ENCODE peak calls at places on chromosome 11, in seven cellular contexts. V, E, N, G, T, W and M are unnamed samples.

GRCh38 chr11:8429483-8429882 is 164.5 kb downstream of the STK33 start:
- DNase-seq in W (no peak), V (no peak), T (no peak), E (no peak), G (no peak), N (no peak), M (no peak)

GRCh38 chr11:115911656-115912055 is 407.4 kb upstream of the CADM1 start:
- DNase-seq in T (no peak), G (no peak), E (no peak), W (no peak), N (no peak), V (no peak), M (no peak)

GRCh38 chr11:119319702-119320592 is 3.0 kb upstream of the MCAM start:
- DNase-seq in E (no peak), W (no peak), V (no peak), T (no peak), N (no peak), G (no peak), M (peak)

GRCh38 chr11:33777906-33778305 is 3.6 kb upstream of the FBXO3 start:
- DNase-seq in W (no peak), G (no peak), T (no peak), N (no peak), E (no peak), V (no peak), M (no peak)

GRCh38 chr11:65588199-65589054 is 7.2 kb downstream of the KCNK7 start:
- DNase-seq in V (peak), W (peak), G (no peak), T (no peak), E (no peak), N (peak), M (no peak)

GRCh38 chr11:120137187-120137610 is 714 bp downstream of the TRIM29 start:
- DNase-seq in N (no peak), V (no peak), E (no peak), G (no peak), T (peak), W (no peak), M (no peak)

GRCh38 chr11:93131709-93132108 is 66.1 kb downstream of the SLC36A4 start:
- DNase-seq in E (no peak), T (no peak), N (no peak), V (no peak), G (no peak), W (no peak), M (no peak)

GRCh38 chr11:30313580-30313979 is 9.3 kb upstream of the ARL14EP start:
- DNase-seq in W (peak), T (no peak), E (no peak), G (no peak), N (no peak), V (peak), M (no peak)

GRCh38 chr11:893008-893654 is 17.5 kb downstream of the CHID1 start:
- DNase-seq in N (no peak), E (no peak), T (no peak), W (no peak), G (no peak), V (no peak), M (no peak)

GRCh38 chr11:85628771-85629341 is 463 bp downstream of the TMEM126B start:
- DNase-seq in W (peak), V (no peak), T (no peak), E (no peak), N (no peak), G (no peak), M (no peak)

GRCh38 chr11:75737314-75737713 is 19.7 kb downstream of the MOGAT2 start:
- DNase-seq in N (no peak), W (no peak), T (no peak), E (no peak), G (no peak), V (no peak), M (no peak)

GRCh38 chr11:19869466-19869865 is 156.8 kb downstream of the NAV2 start:
- DNase-seq in W (no peak), T (no peak), V (no peak), N (no peak), G (no peak), E (no peak), M (no peak)

GRCh38 chr11:75337195-75337654 is 14.2 kb downstream of the ARRB1 start:
- DNase-seq in V (peak), E (no peak), W (peak), N (no peak), T (no peak), G (no peak), M (no peak)

GRCh38 chr11:130340671-130341319 is 26.1 kb upstream of the ZBTB44 start:
- DNase-seq in W (no peak), V (no peak), G (no peak), T (no peak), N (no peak), E (no peak), M (no peak)

GRCh38 chr11:63919267-63920125 is 2.5 kb upstream of the RCOR2 start:
- DNase-seq in T (no peak), G (no peak), V (no peak), N (peak), E (no peak), W (peak), M (peak)

GRCh38 chr11:45156201-45156600 is 9.8 kb downstream of the PRDM11 start:
- DNase-seq in T (no peak), V (no peak), W (no peak), N (no peak), G (no peak), E (no peak), M (no peak)

GRCh38 chr11:48110509-48110766 is 106.2 kb upstream of the OR4B1 start:
- DNase-seq in N (no peak), W (no peak), G (no peak), T (no peak), V (no peak), E (no peak), M (no peak)

GRCh38 chr11:128908391-128909246 is 17.5 kb downstream of the KCNJ5 start:
- DNase-seq in E (peak), N (peak), G (no peak), V (peak), W (peak), T (no peak), M (no peak)

GRCh38 chr11:62791501-62792192 is at the start of gene TMEM223:
- DNase-seq in T (peak), G (no peak), N (peak), W (peak), V (peak), E (peak), M (peak)

GRCh38 chr11:84714316-84714780 is 912.8 kb downstream of the DLG2 start:
- DNase-seq in N (peak), E (no peak), G (peak), V (peak), W (no peak), T (peak), M (peak)

GRCh38 chr11:14499560-14500180 is at the start of gene COPB1:
- DNase-seq in W (peak), E (peak), N (peak), T (peak), V (peak), G (peak), M (peak)

GRCh38 chr11:68043349-68044144 is 4.7 kb downstream of the TCIRG1 start:
- DNase-seq in N (peak), G (no peak), W (peak), V (no peak), T (no peak), E (peak), M (no peak)

GRCh38 chr11:27319065-27319464 is 44.0 kb downstream of the CCDC34 start:
- DNase-seq in E (peak), N (no peak), V (peak), T (no peak), W (peak), G (no peak), M (no peak)

GRCh38 chr11:17548444-17548843 is 1.4 kb downstream of the OTOG start:
- DNase-seq in W (no peak), V (no peak), E (no peak), T (no peak), G (no peak), N (no peak), M (no peak)

GRCh38 chr11:37712246-37712645 is 1114.2 kb upstream of the RAG2 start:
- DNase-seq in T (no peak), E (no peak), W (peak), G (no peak), N (no peak), V (peak), M (peak)

GRCh38 chr11:21429401-21429800 is 760.0 kb downstream of the NELL1 start:
- DNase-seq in E (no peak), T (no peak), V (no peak), N (no peak), W (no peak), G (no peak), M (no peak)

GRCh38 chr11:2558402-2558801 is 113.6 kb downstream of the KCNQ1 start:
- DNase-seq in G (no peak), W (no peak), V (no peak), T (peak), E (no peak), N (no peak), M (no peak)

GRCh38 chr11:111452146-111452545 is 60.0 kb downstream of the BTG4 start:
- DNase-seq in N (no peak), E (no peak), T (no peak), G (no peak), W (peak), V (peak), M (no peak)

GRCh38 chr11:88484873-88485621 is 147.5 kb upstream of the CTSC start:
- DNase-seq in V (peak), W (peak), G (peak), N (no peak), T (no peak), E (no peak), M (no peak)

GRCh38 chr11:130369141-130369691 is 54.5 kb upstream of the ZBTB44 start:
- DNase-seq in N (peak), V (no peak), G (no peak), E (no peak), W (peak), T (no peak), M (no peak)

GRCh38 chr11:118152552-118153471 is at the start of gene SCN4B:
- DNase-seq in W (peak), N (peak), G (no peak), T (peak), E (no peak), V (peak), M (peak)

GRCh38 chr11:88170680-88171079 is 4.6 kb downstream of the RAB38 start:
- DNase-seq in W (no peak), N (no peak), V (no peak), E (no peak), G (no peak), T (no peak), M (no peak)

GRCh38 chr11:8329961-8330361 is 66.3 kb upstream of the LMO1 start:
- DNase-seq in N (peak), V (no peak), E (no peak), W (no peak), G (no peak), T (no peak), M (no peak)

GRCh38 chr11:118132385-118133151 is 20.1 kb downstream of the SCN4B start:
- DNase-seq in G (no peak), N (no peak), W (no peak), T (no peak), E (no peak), V (peak), M (no peak)

GRCh38 chr11:110323786-110324185 is 27.4 kb upstream of the RDX start:
- DNase-seq in N (no peak), V (no peak), G (no peak), E (no peak), W (no peak), T (no peak), M (no peak)

GRCh38 chr11:64115751-64116522 is 50.0 kb downstream of the MACROD1 start:
- DNase-seq in G (no peak), T (no peak), N (no peak), V (no peak), W (no peak), E (no peak), M (no peak)

GRCh38 chr11:47917643-47918369 is 62.6 kb upstream of the PTPRJ start:
- DNase-seq in N (peak), V (peak), T (peak), E (peak), G (no peak), W (peak), M (no peak)

GRCh38 chr11:115201121-115201792 is 303.0 kb downstream of the CADM1 start:
- DNase-seq in V (peak), E (peak), N (no peak), G (no peak), W (peak), T (no peak), M (no peak)

GRCh38 chr11:121358775-121359174 is 66.2 kb downstream of the SC5D start:
- DNase-seq in N (no peak), T (no peak), V (no peak), E (no peak), G (no peak), W (no peak), M (no peak)

DNA sequence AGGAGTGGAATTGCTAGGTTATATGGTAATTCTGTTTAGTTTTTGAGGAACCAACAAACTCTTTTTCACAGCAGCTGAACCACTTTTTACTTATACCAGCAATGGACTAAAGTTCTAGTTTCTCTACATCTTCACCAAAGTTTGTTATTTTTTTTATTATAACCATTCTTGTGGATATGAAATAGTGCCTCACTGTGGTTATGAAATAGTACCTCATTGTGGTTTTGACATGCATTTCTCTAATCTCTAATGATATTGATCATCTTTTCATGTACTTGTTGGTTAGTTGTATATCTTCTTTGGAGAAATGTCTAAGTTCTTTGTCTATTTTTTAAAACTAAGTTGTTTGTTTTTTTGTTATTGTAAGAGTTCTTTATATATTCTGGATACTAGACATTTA is 27.2 kb downstream of the STIM1 start:
- DNase-seq in G (no peak), T (no peak), W (no peak), V (no peak), N (no peak), E (no peak), M (no peak)
- TF ChIP-seq CTCF in G (no peak), T (no peak), W (no peak), V (no peak), N (no peak), E (no peak), M (no peak)

GRCh38 chr11:11010624-11011127 is 152.8 kb upstream of the ZBED5 start:
- DNase-seq in V (peak), W (peak), T (no peak), E (no peak), N (peak), G (no peak), M (no peak)
- TF ChIP-seq CTCF in V (peak), W (no peak), T (no peak), E (peak), N (peak), G (peak), M (peak)

GRCh38 chr11:69657456-69657910 is 16.5 kb downstream of the CCND1 start:
- DNase-seq in E (no peak), W (no peak), G (no peak), V (no peak), T (no peak), N (peak), M (no peak)

GRCh38 chr11:69654660-69655478 is 13.9 kb downstream of the CCND1 start:
- DNase-seq in W (peak), G (no peak), T (peak), V (peak), E (no peak), N (peak), M (no peak)

GRCh38 chr11:69657911-69658605 is 17.1 kb downstream of the LTO1 start:
- DNase-seq in V (no peak), W (no peak), T (peak), N (peak), G (no peak), E (no peak), M (peak)

GRCh38 chr11:69655479-69656394 is 14.8 kb downstream of the CCND1 start:
- DNase-seq in E (no peak), T (peak), V (no peak), W (peak), N (peak), G (no peak), M (no peak)

DNA sequence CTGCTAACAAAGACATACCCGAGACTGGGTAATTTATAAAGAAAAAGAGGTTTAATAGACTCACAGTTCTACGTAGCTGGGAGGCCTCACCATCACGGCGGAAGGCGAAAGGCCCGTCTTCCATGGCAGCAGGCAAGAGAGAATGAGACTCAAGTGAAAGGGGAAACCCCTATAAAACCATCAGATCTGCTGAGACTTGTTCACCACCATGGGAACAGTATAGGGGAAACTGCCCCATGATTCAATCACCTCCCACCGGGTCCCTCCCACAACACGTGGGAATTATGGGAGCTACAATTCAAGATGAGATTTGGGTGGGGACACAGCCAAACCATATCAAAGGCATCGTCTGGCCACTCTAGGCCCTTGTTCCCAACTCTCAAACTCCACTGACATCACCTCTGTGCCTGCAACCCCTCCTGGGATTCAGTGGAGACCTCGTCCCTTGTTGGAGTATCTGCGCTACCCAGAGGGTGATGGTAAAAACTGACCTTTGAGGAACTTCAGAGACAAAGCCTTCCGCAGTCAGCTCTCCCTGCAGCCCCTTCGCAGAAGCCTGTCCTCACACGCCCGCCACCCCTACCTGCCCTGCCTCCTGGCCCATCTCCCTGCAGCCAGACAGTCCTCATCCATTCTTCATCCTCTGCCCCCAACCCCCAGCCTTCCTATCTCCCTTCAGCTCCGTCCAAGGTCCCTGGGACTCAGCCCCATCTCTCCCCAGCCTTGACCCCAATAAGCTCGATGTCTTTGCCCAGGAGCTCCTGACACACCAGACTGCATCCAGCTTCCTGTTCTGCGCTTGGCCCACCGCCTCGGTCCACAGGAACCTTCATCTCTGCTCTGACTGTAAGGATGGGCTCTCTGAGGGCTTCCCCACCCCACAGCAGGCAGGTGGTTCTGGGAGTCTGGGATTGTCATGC is 15.8 kb downstream of the CCND1 start:
- DNase-seq in N (peak), G (no peak), E (no peak), V (peak), W (no peak), T (no peak), M (no peak)
- TF ChIP-seq CTCF in N (no peak), G (no peak), E (no peak), V (no peak), W (no peak), T (no peak), M (no peak)

DNA sequence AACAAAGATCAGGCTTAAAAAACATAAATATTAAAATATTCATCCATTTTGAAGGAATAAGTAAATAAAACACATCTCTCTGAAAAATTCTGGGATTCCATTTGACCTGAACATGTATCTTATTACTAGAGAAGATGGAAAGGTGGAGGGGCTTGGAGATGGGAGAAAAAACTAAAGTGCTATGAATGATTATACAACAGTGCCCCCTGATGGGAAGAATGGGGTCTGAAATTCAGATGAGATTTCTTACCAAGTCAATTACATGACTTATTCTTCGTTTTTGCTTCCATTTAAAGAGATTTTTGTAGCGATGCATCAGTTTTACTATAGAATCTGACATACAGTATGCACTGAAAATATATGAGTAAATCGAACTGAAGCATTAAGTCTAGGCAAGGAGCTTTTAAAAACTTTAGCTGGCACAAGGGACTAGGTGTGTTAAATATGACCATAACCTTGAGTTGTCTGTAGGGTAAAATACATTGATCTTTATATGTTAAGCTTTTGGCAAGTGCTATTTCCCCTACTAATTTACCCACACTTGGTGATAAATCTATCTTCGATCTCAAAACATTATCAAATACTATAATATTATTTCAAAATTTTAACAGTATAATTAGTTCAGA is 718.8 kb downstream of the CNTN5 start:
- DNase-seq in N (no peak), T (no peak), W (no peak), V (peak), E (no peak), G (peak), M (peak)
- TF ChIP-seq CTCF in N (peak), T (peak), W (peak), V (peak), E (no peak), G (peak), M (peak)

GRCh38 chr11:59756845-59757244 is 1.7 kb downstream of the STX3 start:
- DNase-seq in G (no peak), N (no peak), T (no peak), W (peak), V (peak), E (no peak), M (no peak)

GRCh38 chr11:59754859-59755700 is at the start of gene STX3:
- DNase-seq in E (no peak), N (peak), W (peak), V (peak), G (peak), T (peak), M (peak)

GRCh38 chr11:59756496-59756840 is 1.3 kb downstream of the STX3 start:
- DNase-seq in W (peak), G (peak), E (no peak), T (no peak), V (peak), N (no peak), M (no peak)

GRCh38 chr11:59754494-59754858 is 700 bp upstream of the STX3 start:
- DNase-seq in T (no peak), W (peak), V (peak), N (no peak), G (no peak), E (no peak), M (no peak)

GRCh38 chr11:59755701-59756495 is 722 bp downstream of the STX3 start:
- DNase-seq in G (peak), N (peak), W (peak), V (peak), T (peak), E (no peak), M (peak)
- TF ChIP-seq CTCF in G (peak), N (no peak), W (no peak), V (no peak), T (no peak), E (peak), M (no peak)